ENCODE peak calls at places on chromosome 16, in six cellular contexts. One of them, this sample, is unnamed.

GRCh38 chr16:29804455-29805231 is 1.7 kb upstream of the MAZ start:
- DNase-seq in thyroid gland: peak
- DNase-seq in A549: no peak
- DNase-seq in body of pancreas: peak
- DNase-seq in K562: peak
- DNase-seq in heart left ventricle: peak
- DNase-seq in this sample: no peak

GRCh38 chr16:10895053-10895946 is 18.3 kb downstream of the CIITA start:
- DNase-seq in thyroid gland: peak
- DNase-seq in A549: peak
- DNase-seq in body of pancreas: no peak
- DNase-seq in K562: peak
- DNase-seq in heart left ventricle: peak
- DNase-seq in this sample: no peak

GRCh38 chr16:77896357-77896972 is 108.1 kb downstream of the VAT1L start:
- DNase-seq in thyroid gland: no peak
- DNase-seq in A549: no peak
- DNase-seq in body of pancreas: no peak
- DNase-seq in K562: no peak
- DNase-seq in heart left ventricle: no peak
- DNase-seq in this sample: no peak

GRCh38 chr16:70661918-70662641 is 15.7 kb downstream of the IL34 start:
- DNase-seq in thyroid gland: no peak
- DNase-seq in A549: no peak
- DNase-seq in body of pancreas: no peak
- DNase-seq in K562: no peak
- DNase-seq in heart left ventricle: peak
- DNase-seq in this sample: no peak

GRCh38 chr16:80051040-80051439 is 450.5 kb upstream of the MAF start:
- DNase-seq in thyroid gland: no peak
- DNase-seq in A549: no peak
- DNase-seq in body of pancreas: no peak
- DNase-seq in K562: no peak
- DNase-seq in heart left ventricle: no peak
- DNase-seq in this sample: no peak

GRCh38 chr16:57590654-57591085 is 37.8 kb upstream of the ADGRG1 start:
- DNase-seq in thyroid gland: no peak
- DNase-seq in A549: peak
- DNase-seq in body of pancreas: no peak
- DNase-seq in K562: no peak
- DNase-seq in heart left ventricle: peak
- DNase-seq in this sample: no peak

GRCh38 chr16:11034005-11034404 is 89.6 kb downstream of the CLEC16A start:
- DNase-seq in thyroid gland: no peak
- DNase-seq in A549: no peak
- DNase-seq in body of pancreas: no peak
- DNase-seq in K562: no peak
- DNase-seq in heart left ventricle: no peak
- DNase-seq in this sample: peak

GRCh38 chr16:49129935-49130334 is 151.7 kb downstream of the CBLN1 start:
- DNase-seq in thyroid gland: peak
- DNase-seq in A549: no peak
- DNase-seq in body of pancreas: no peak
- DNase-seq in K562: no peak
- DNase-seq in heart left ventricle: no peak
- DNase-seq in this sample: no peak

GRCh38 chr16:760498-761343 is at the start of gene MSLN:
- DNase-seq in thyroid gland: no peak
- DNase-seq in A549: no peak
- DNase-seq in body of pancreas: no peak
- DNase-seq in K562: no peak
- DNase-seq in heart left ventricle: no peak
- DNase-seq in this sample: no peak

GRCh38 chr16:5965321-5965720 is 867.7 kb upstream of the EEF2KMT start:
- DNase-seq in thyroid gland: no peak
- DNase-seq in A549: no peak
- DNase-seq in body of pancreas: no peak
- DNase-seq in K562: no peak
- DNase-seq in heart left ventricle: no peak
- DNase-seq in this sample: no peak

GRCh38 chr16:48158296-48158695 is 2.5 kb upstream of the ABCC12 start:
- DNase-seq in thyroid gland: no peak
- DNase-seq in A549: peak
- DNase-seq in body of pancreas: no peak
- DNase-seq in K562: peak
- DNase-seq in heart left ventricle: no peak
- DNase-seq in this sample: no peak

GRCh38 chr16:1272453-1273198 is 16.8 kb downstream of the TPSD1 start:
- DNase-seq in thyroid gland: no peak
- DNase-seq in A549: no peak
- DNase-seq in body of pancreas: no peak
- DNase-seq in K562: no peak
- DNase-seq in heart left ventricle: peak
- DNase-seq in this sample: no peak

GRCh38 chr16:77435240-77435819 is 496 bp upstream of the ADAMTS18 start:
- DNase-seq in thyroid gland: no peak
- DNase-seq in A549: no peak
- DNase-seq in body of pancreas: no peak
- DNase-seq in K562: no peak
- DNase-seq in heart left ventricle: no peak
- DNase-seq in this sample: no peak

GRCh38 chr16:7456221-7456620 is 123.6 kb downstream of the RBFOX1 start:
- DNase-seq in thyroid gland: no peak
- DNase-seq in A549: no peak
- DNase-seq in body of pancreas: no peak
- DNase-seq in K562: no peak
- DNase-seq in heart left ventricle: no peak
- DNase-seq in this sample: no peak

GRCh38 chr16:57042157-57043111 is 49.9 kb upstream of the CPNE2 start:
- DNase-seq in thyroid gland: no peak
- DNase-seq in A549: no peak
- DNase-seq in body of pancreas: no peak
- DNase-seq in K562: no peak
- DNase-seq in heart left ventricle: no peak
- DNase-seq in this sample: no peak

GRCh38 chr16:25838724-25839186 is 147.0 kb downstream of the HS3ST4 start:
- DNase-seq in thyroid gland: peak
- DNase-seq in A549: peak
- DNase-seq in body of pancreas: peak
- DNase-seq in K562: peak
- DNase-seq in heart left ventricle: no peak
- DNase-seq in this sample: no peak

GRCh38 chr16:64499211-64499610 is 622.7 kb downstream of the CDH11 start:
- DNase-seq in thyroid gland: no peak
- DNase-seq in A549: no peak
- DNase-seq in body of pancreas: no peak
- DNase-seq in K562: no peak
- DNase-seq in heart left ventricle: no peak
- DNase-seq in this sample: no peak

GRCh38 chr16:6684076-6684673 is 648.5 kb upstream of the RBFOX1 start:
- DNase-seq in thyroid gland: peak
- DNase-seq in A549: peak
- DNase-seq in body of pancreas: peak
- DNase-seq in K562: peak
- DNase-seq in heart left ventricle: no peak
- DNase-seq in this sample: no peak

GRCh38 chr16:85879975-85880831 is 18.8 kb upstream of the IRF8 start:
- DNase-seq in thyroid gland: no peak
- DNase-seq in A549: no peak
- DNase-seq in body of pancreas: no peak
- DNase-seq in K562: no peak
- DNase-seq in heart left ventricle: no peak
- DNase-seq in this sample: no peak

GRCh38 chr16:86209202-86209601 is 301.1 kb upstream of the FOXF1 start:
- DNase-seq in thyroid gland: no peak
- DNase-seq in A549: no peak
- DNase-seq in body of pancreas: no peak
- DNase-seq in K562: no peak
- DNase-seq in heart left ventricle: no peak
- DNase-seq in this sample: no peak

GRCh38 chr16:51971184-51971583 is 575.8 kb downstream of the TOX3 start:
- DNase-seq in thyroid gland: peak
- DNase-seq in A549: peak
- DNase-seq in body of pancreas: no peak
- DNase-seq in K562: peak
- DNase-seq in heart left ventricle: no peak
- DNase-seq in this sample: no peak

GRCh38 chr16:46649571-46649970 is 28.4 kb upstream of the SHCBP1 start:
- DNase-seq in thyroid gland: no peak
- DNase-seq in A549: no peak
- DNase-seq in body of pancreas: peak
- DNase-seq in K562: peak
- DNase-seq in heart left ventricle: peak
- DNase-seq in this sample: peak

GRCh38 chr16:17470002-17470870 is 524 bp downstream of the XYLT1 start:
- DNase-seq in thyroid gland: peak
- DNase-seq in A549: peak
- DNase-seq in body of pancreas: peak
- DNase-seq in K562: no peak
- DNase-seq in heart left ventricle: no peak
- DNase-seq in this sample: no peak

GRCh38 chr16:70429888-70430666 is 8.8 kb downstream of the ST3GAL2 start:
- DNase-seq in thyroid gland: peak
- DNase-seq in A549: no peak
- DNase-seq in body of pancreas: no peak
- DNase-seq in K562: peak
- DNase-seq in heart left ventricle: no peak
- DNase-seq in this sample: no peak

DNA sequence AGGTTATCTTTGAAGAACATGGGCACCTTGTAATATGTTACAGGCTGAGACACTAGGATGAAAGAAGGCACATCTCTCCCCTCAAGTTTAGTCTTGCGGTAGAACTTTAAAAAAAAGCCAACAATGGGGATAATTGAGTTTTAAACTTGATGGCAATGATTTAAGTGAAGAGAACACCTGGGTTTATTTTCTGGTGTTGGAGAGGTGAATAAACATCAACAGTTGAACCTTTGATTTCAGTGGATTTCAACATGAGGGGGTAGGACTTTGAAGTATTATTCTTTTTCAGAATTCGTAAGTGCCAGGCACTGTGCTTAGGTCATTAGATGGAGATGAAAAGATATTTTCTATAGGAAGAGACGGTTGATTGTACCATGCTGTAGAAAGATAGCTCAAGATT is 22.3 kb downstream of the HAPSTR1 start:
- DNase-seq in thyroid gland: no peak
- DNase-seq in A549: no peak
- DNase-seq in body of pancreas: no peak
- DNase-seq in K562: no peak
- DNase-seq in heart left ventricle: no peak
- DNase-seq in this sample: no peak
- TF ChIP-seq POLR2A in thyroid gland: no peak
- TF ChIP-seq POLR2A in A549: no peak
- TF ChIP-seq POLR2A in body of pancreas: no peak
- TF ChIP-seq POLR2A in K562: peak
- TF ChIP-seq POLR2A in heart left ventricle: no peak
- TF ChIP-seq POLR2A in this sample: no peak

DNA sequence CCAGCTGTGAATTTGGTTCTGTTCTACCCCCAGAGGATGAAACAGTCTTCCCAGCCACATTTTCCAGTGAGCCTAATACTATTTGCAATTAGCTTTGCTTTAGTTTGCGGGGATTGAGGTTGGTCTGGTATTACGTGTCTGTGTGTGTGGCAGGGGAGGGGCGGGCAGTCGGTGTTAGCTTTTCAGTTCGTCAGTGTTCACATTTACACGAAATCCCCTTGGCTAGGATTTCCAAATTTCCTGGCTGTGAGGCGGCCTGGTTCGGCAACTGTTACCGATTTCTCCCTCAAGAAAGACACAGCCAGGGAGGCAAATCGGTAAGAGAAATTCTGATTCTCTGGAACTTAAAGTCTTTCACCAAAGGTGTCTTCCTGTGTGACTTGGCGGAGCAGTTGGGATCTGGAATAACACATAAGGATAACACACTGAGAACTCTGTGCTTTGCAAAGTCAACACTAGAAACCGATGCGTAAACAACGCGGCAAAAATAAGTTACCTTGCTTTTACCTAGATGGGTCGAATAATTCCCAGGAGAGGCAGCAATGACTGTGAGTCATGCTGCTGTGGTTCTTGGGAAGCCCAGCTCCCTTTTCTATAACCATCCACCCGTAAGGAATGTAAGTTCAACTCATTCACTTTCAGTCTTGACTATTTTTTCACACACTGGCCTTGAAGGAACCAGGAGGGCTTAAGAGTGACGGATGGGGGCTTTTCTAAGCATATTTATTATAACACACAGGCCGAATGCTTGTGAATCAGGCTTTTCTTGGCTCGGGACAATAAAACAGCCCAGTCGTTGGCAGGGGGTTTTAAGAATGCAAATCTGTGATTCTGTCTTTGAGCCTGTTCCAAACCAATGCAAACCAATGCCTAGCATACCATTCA is 24.3 kb downstream of the GPRC5B start:
- DNase-seq in thyroid gland: peak
- DNase-seq in A549: no peak
- DNase-seq in body of pancreas: no peak
- DNase-seq in K562: no peak
- DNase-seq in heart left ventricle: no peak
- DNase-seq in this sample: no peak
- H3K4me3 ChIP-seq in thyroid gland: no peak
- H3K4me3 ChIP-seq in A549: no peak
- H3K4me3 ChIP-seq in body of pancreas: no peak
- H3K4me3 ChIP-seq in K562: no peak
- H3K4me3 ChIP-seq in heart left ventricle: no peak
- H3K4me3 ChIP-seq in this sample: no peak

GRCh38 chr16:3059041-3059722 is 6.3 kb upstream of the IL32 start:
- DNase-seq in thyroid gland: peak
- DNase-seq in A549: peak
- DNase-seq in body of pancreas: peak
- DNase-seq in K562: peak
- DNase-seq in heart left ventricle: peak
- DNase-seq in this sample: peak
- TF ChIP-seq POLR2A in thyroid gland: no peak
- TF ChIP-seq POLR2A in A549: peak
- TF ChIP-seq POLR2A in body of pancreas: peak
- TF ChIP-seq POLR2A in K562: peak
- TF ChIP-seq POLR2A in heart left ventricle: peak
- TF ChIP-seq POLR2A in this sample: no peak

GRCh38 chr16:54715011-54715410 is 215.7 kb upstream of the IRX5 start:
- DNase-seq in thyroid gland: no peak
- DNase-seq in A549: no peak
- DNase-seq in body of pancreas: no peak
- DNase-seq in K562: no peak
- DNase-seq in heart left ventricle: no peak
- DNase-seq in this sample: no peak
- H3K4me3 ChIP-seq in thyroid gland: no peak
- H3K4me3 ChIP-seq in A549: no peak
- H3K4me3 ChIP-seq in body of pancreas: no peak
- H3K4me3 ChIP-seq in K562: no peak
- H3K4me3 ChIP-seq in heart left ventricle: no peak
- H3K4me3 ChIP-seq in this sample: no peak

GRCh38 chr16:50396770-50397525 is 28.2 kb upstream of the BRD7 start:
- DNase-seq in thyroid gland: no peak
- DNase-seq in A549: peak
- DNase-seq in body of pancreas: no peak
- DNase-seq in K562: peak
- DNase-seq in heart left ventricle: no peak
- DNase-seq in this sample: no peak
- TF ChIP-seq POLR2A in thyroid gland: no peak
- TF ChIP-seq POLR2A in A549: no peak
- TF ChIP-seq POLR2A in body of pancreas: no peak
- TF ChIP-seq POLR2A in K562: no peak
- TF ChIP-seq POLR2A in heart left ventricle: no peak
- TF ChIP-seq POLR2A in this sample: no peak

This sample was measured in gastrocnemius medialis.